ENCODE peak calls at places on chromosomes 12 and 14, in eight cellular contexts. B is fibroblast of lung; T is effector memory CD4-positive, alpha-beta T cell; L is suprapubic skin; K is heart right ventricle; H is substantia nigra; Z is CD8-positive, alpha-beta memory T cell; V is small intestine. X is an unnamed sample.

GRCh38 chr14:64092338-64092737 is 201.8 kb downstream of the ESR2 start:
- DNase-seq in H (no peak), Z (no peak), B (no peak), L (no peak), V (no peak), K (no peak), T (no peak), X (no peak)

GRCh38 chr12:16939871-16940306 is 333.9 kb upstream of the LMO3 start:
- DNase-seq in Z (no peak), L (no peak), T (no peak), K (no peak), V (peak; percentile 57), H (no peak), B (peak; percentile 2), X (no peak)

GRCh38 chr12:57097554-57097835 is 8.6 kb downstream of the NAB2 start:
- DNase-seq in K (no peak), L (no peak), V (no peak), T (no peak), H (no peak), B (no peak), Z (no peak), X (no peak)

GRCh38 chr12:22257100-22257499 is 77.4 kb downstream of the ST8SIA1 start:
- DNase-seq in T (no peak), V (no peak), K (no peak), L (no peak), B (no peak), H (no peak), Z (no peak), X (no peak)

GRCh38 chr14:55482936-55483605 is 42.7 kb upstream of the TBPL2 start:
- DNase-seq in K (no peak), L (no peak), B (no peak), V (no peak), Z (no peak), H (no peak), T (no peak), X (no peak)

GRCh38 chr12:1799882-1800645 is 20.3 kb upstream of the LRTM2 start:
- DNase-seq in K (no peak), H (no peak), T (no peak), B (no peak), V (no peak), Z (no peak), L (peak; percentile 67), X (no peak)

GRCh38 chr14:102811971-102812370 is 34.7 kb downstream of the TRAF3 start:
- DNase-seq in H (no peak), L (no peak), B (no peak), T (no peak), K (no peak), V (no peak), Z (no peak), X (no peak)

GRCh38 chr14:90842726-90843125 is 26.5 kb upstream of the TTC7B start:
- DNase-seq in B (no peak), T (no peak), K (no peak), H (no peak), Z (no peak), V (no peak), L (no peak), X (peak; percentile 37)

GRCh38 chr12:110501378-110501721 is 561 bp downstream of the VPS29 start:
- DNase-seq in V (peak; percentile 55), Z (peak; percentile 19), T (no peak), H (peak; percentile 66), K (no peak), L (no peak), B (peak; percentile 36), X (no peak)

GRCh38 chr12:8813963-8814362 is 8.5 kb upstream of the A2ML1 start:
- DNase-seq in V (no peak), T (no peak), H (no peak), Z (no peak), B (no peak), K (no peak), L (no peak), X (no peak)

GRCh38 chr12:106291342-106291741 is 11.2 kb upstream of the TCP11L2 start:
- DNase-seq in H (no peak), Z (no peak), T (no peak), L (no peak), B (no peak), K (no peak), V (peak; percentile 76), X (no peak)

GRCh38 chr14:74706101-74706500 is 6.8 kb downstream of the AREL1 start:
- DNase-seq in B (no peak), V (no peak), Z (no peak), K (no peak), T (no peak), H (no peak), L (no peak), X (no peak)

GRCh38 chr14:77260199-77260598 is 10.8 kb downstream of the NGB start:
- DNase-seq in V (no peak), Z (no peak), K (no peak), T (no peak), H (no peak), B (no peak), L (no peak), X (no peak)

GRCh38 chr12:38469689-38470088 is 153.1 kb downstream of the ALG10B start:
- DNase-seq in L (no peak), Z (no peak), H (no peak), V (no peak), B (no peak), T (no peak), K (no peak), X (no peak)

DNA sequence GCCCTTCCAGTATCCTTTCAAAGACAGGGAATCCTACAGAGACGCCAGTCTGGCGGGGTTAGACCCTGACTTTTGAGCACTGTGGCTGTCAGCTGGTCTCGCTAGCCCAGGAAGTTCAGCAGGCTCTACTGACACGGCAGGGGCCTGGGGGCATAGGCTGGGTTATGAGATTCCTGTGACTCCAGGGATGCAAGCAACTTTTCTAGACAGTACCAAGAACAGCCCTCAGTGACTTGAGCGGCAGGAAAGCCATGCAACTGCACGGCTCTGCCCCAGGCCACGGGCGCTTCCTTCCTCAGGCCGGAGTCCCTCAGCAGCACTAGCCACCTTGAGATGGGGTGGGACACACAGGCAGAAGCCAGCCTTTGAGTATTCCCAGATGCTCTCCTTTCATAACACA is 5.1 kb upstream of the SIVA1 start:
- DNase-seq in H (no peak), T (no peak), Z (no peak), V (no peak), B (no peak), K (no peak), L (no peak), X (no peak)
- H3K27ac ChIP-seq in H (no peak overlapping the region), T (no peak overlapping the region), Z (no peak overlapping the region), V (peak overlapping the region; percentile 63), B (no peak overlapping the region), K (peak overlapping the region; percentile 48), L (no peak overlapping the region), X (no peak overlapping the region)

DNA sequence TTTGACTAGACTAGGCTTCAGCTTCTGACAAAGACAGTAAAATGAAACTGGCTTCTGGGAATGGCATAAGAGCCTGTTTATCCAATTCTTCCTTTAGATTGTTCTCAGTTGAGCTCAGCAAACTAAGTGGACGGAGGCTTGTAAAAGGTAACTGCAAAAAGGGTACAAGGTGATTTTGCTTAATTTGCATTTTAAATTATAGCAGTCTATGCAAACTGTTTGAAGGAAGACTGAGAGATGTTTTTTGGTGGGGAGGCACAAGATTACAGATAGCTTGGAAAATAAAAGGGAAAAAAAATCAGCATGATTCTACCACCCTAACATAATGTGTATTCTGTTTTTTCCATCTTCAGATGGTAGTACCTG is 5.0 kb downstream of the SUSD6 start:
- DNase-seq in B (no peak), H (no peak), K (no peak), V (no peak), Z (no peak), T (no peak), L (no peak), X (no peak)
- H3K27ac ChIP-seq in B (peak overlapping the region; percentile 18), H (peak overlapping the region; percentile 14), K (peak overlapping the region; percentile 98), V (peak overlapping the region; percentile 96), Z (peak overlapping the region; percentile 68), T (peak overlapping the region; percentile 80), L (peak overlapping the region; percentile 65), X (no peak overlapping the region)

GRCh38 chr12:59041241-59042121 is 121.2 kb upstream of the LRIG3 start:
- DNase-seq in T (no peak), K (no peak), V (no peak), Z (no peak), H (no peak), B (peak; percentile 95), L (no peak), X (no peak)
- H3K27ac ChIP-seq in T (no peak overlapping the region), K (no peak overlapping the region), V (no peak overlapping the region), Z (no peak overlapping the region), H (no peak overlapping the region), B (peak overlapping the region; percentile 53), L (peak overlapping the region; percentile 80), X (no peak overlapping the region)

GRCh38 chr14:105487449-105487985 is 831 bp downstream of the CRIP1 start:
- DNase-seq in T (peak; percentile 65), V (peak; percentile 70), B (no peak), L (no peak), K (peak; percentile 75), H (no peak), Z (peak; percentile 70), X (no peak)
- H3K27ac ChIP-seq in T (peak overlapping the region; percentile 100), V (peak overlapping the region; percentile 96), B (no peak overlapping the region), L (peak overlapping the region; percentile 90), K (peak overlapping the region; percentile 98), H (no peak overlapping the region), Z (peak overlapping the region; percentile 97), X (peak overlapping the region; percentile 44)

DNA sequence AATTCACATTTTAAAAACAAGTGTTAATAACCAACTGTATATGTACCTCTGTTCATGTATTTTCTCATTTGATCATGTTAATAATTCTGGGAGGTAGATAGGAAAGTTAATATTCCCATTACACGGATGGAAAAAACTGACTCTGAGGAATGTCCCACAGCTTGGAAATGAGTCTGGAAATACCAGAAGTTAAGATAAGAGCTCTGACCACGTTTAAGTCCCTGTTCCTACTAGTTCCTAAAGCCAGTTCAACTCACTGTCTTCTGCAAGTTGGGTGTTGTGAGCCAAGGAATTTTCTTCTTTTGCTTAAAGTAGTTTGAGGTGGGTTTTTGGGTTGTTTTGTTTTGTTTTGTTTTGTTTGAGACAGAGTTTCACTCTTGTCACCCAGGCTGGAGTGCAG is 104.5 kb downstream of the TMEM30B start:
- DNase-seq in L (no peak), H (no peak), Z (no peak), B (no peak), T (no peak), V (no peak), K (no peak), X (no peak)
- H3K27ac ChIP-seq in L (no peak overlapping the region), H (no peak overlapping the region), Z (no peak overlapping the region), B (no peak overlapping the region), T (no peak overlapping the region), V (no peak overlapping the region), K (no peak overlapping the region), X (no peak overlapping the region)